ENCODE peak calls at places on chromosomes 13 and 19, in nine cellular contexts. N, X, B, L, K, F, H, J and Z are unnamed samples.
A peak's percentile ranks its signal among the peaks of the same experiment; 100 is the strongest.

GRCh38 chr19:5667751-5668271 is 12.5 kb downstream of the MICOS13 start:
- DNase-seq in N (no peak), X (no peak), B (peak; percentile 67), L (no peak), K (no peak), F (no peak), H (peak; percentile 81), J (no peak), Z (no peak)

GRCh38 chr19:3324405-3324856 is 42.0 kb upstream of the NFIC start:
- DNase-seq in N (no peak), X (peak; percentile 79), B (peak; percentile 91), L (peak; percentile 35), K (peak; percentile 52), F (no peak), H (no peak), J (peak; percentile 78), Z (peak; percentile 40)

GRCh38 chr13:98443329-98443728 is 133.6 kb downstream of the STK24 start:
- DNase-seq in N (no peak), X (no peak), B (no peak), L (no peak), K (no peak), F (no peak), H (no peak), J (no peak), Z (no peak)

GRCh38 chr19:30162718-30163117 is 209.5 kb upstream of the ZNF536 start:
- DNase-seq in N (no peak), X (no peak), B (no peak), L (no peak), K (no peak), F (no peak), H (no peak), J (no peak), Z (no peak)

GRCh38 chr19:38792250-38793111 is 3.5 kb downstream of the LGALS7B start:
- DNase-seq in N (no peak), X (no peak), B (peak; percentile 92), L (no peak), K (no peak), F (no peak), H (peak; percentile 90), J (peak; percentile 64), Z (no peak)

GRCh38 chr13:107025991-107026390 is 458.1 kb upstream of the ARGLU1 start:
- DNase-seq in N (no peak), X (no peak), B (no peak), L (no peak), K (no peak), F (peak; percentile 54), H (no peak), J (no peak), Z (peak; percentile 15)

GRCh38 chr19:9306443-9306842 is 3.2 kb downstream of the ZNF699 start:
- DNase-seq in N (no peak), X (no peak), B (no peak), L (no peak), K (no peak), F (no peak), H (no peak), J (no peak), Z (no peak)

GRCh38 chr13:63190219-63190618 is 1774.6 kb upstream of the PCDH20 start:
- DNase-seq in N (no peak), X (no peak), B (no peak), L (no peak), K (no peak), F (no peak), H (no peak), J (no peak), Z (no peak)

GRCh38 chr19:17220207-17220758 is 5.1 kb downstream of the USE1 start:
- DNase-seq in N (no peak), X (peak; percentile 85), B (no peak), L (no peak), K (no peak), F (no peak), H (no peak), J (peak; percentile 52), Z (no peak)

GRCh38 chr19:33303791-33304759 is 1.7 kb upstream of the CEBPA start:
- DNase-seq in N (no peak), X (no peak), B (peak; percentile 84), L (no peak), K (no peak), F (peak; percentile 20), H (peak; percentile 89), J (peak; percentile 31), Z (peak; percentile 41)

GRCh38 chr19:33302974-33303790 is 848 bp upstream of the CEBPA start:
- DNase-seq in N (no peak), X (no peak), B (peak; percentile 88), L (peak; percentile 43), K (no peak), F (peak; percentile 16), H (peak; percentile 93), J (peak; percentile 59), Z (peak; percentile 53)

GRCh38 chr19:33301011-33301899 is 1.1 kb downstream of the CEBPA start:
- DNase-seq in N (no peak), X (no peak), B (peak; percentile 88), L (no peak), K (no peak), F (no peak), H (peak; percentile 91), J (peak; percentile 27), Z (peak; percentile 27)

GRCh38 chr19:33301900-33302174 is 497 bp downstream of the CEBPA start:
- DNase-seq in N (no peak), X (no peak), B (no peak), L (no peak), K (no peak), F (no peak), H (no peak), J (no peak), Z (no peak)

DNA sequence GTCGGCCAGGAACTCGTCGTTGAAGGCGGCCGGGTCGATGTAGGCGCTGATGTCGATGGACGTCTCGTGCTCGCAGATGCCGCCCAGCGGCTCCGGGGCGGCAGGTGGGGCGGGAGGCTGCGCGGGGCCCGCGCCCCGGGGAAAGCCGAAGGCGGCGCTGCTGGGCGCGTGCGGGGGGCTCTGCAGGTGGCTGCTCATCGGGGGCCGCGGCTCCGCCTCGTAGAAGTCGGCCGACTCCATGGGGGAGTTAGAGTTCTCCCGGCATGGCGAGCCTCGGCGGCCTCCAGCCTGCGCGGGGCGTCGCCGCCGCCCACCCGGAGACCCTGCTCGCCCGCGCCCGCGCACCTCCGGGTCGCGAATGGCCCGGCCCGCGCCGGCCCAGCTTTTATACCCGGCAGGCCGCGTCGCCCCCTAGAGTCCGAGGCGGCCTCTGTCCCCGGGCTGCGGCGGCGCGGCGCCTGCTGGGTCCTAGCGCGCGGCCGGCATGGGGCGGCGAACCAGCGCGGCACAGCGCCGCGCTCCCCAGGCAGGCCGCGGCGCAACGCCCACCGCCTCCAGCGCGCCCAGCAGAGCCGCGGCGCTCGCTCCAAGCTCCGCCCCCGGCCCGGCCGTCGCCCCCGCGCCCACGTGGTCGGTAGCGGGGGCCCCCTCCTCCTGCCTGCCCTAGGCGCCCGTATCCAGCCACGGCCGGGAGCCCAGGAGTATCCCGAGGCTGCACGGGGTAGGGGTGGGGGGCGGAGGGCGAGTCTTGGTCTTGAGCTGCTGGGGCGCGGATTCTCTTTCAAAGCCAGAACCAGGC is at the start of gene CEBPA:
- DNase-seq in N (no peak), X (peak; percentile 85), B (peak; percentile 95), L (peak; percentile 94), K (peak; percentile 78), F (peak; percentile 68), H (peak; percentile 97), J (peak; percentile 88), Z (peak; percentile 87)
- TF ChIP-seq POLR2AphosphoS5 in N (no peak), X (peak; percentile 67), B (peak; percentile 86), L (peak; percentile 95), K (peak; percentile 96), F (peak; percentile 36), H (peak; percentile 68), J (peak; percentile 97), Z (peak; percentile 41)

GRCh38 chr19:36850646-36851442 is at the start of gene ZNF345:
- DNase-seq in N (peak; percentile 95), X (peak; percentile 82), B (peak; percentile 94), L (peak; percentile 85), K (peak; percentile 95), F (peak; percentile 91), H (peak; percentile 86), J (peak; percentile 90), Z (peak; percentile 93)

GRCh38 chr19:36847968-36848367 is 2.7 kb upstream of the ZNF345 start:
- DNase-seq in N (no peak), X (no peak), B (no peak), L (no peak), K (no peak), F (no peak), H (no peak), J (no peak), Z (no peak)

GRCh38 chr19:36851898-36852297 is 1.2 kb downstream of the ZNF345 start:
- DNase-seq in N (no peak), X (no peak), B (no peak), L (no peak), K (no peak), F (no peak), H (no peak), J (no peak), Z (no peak)

DNA sequence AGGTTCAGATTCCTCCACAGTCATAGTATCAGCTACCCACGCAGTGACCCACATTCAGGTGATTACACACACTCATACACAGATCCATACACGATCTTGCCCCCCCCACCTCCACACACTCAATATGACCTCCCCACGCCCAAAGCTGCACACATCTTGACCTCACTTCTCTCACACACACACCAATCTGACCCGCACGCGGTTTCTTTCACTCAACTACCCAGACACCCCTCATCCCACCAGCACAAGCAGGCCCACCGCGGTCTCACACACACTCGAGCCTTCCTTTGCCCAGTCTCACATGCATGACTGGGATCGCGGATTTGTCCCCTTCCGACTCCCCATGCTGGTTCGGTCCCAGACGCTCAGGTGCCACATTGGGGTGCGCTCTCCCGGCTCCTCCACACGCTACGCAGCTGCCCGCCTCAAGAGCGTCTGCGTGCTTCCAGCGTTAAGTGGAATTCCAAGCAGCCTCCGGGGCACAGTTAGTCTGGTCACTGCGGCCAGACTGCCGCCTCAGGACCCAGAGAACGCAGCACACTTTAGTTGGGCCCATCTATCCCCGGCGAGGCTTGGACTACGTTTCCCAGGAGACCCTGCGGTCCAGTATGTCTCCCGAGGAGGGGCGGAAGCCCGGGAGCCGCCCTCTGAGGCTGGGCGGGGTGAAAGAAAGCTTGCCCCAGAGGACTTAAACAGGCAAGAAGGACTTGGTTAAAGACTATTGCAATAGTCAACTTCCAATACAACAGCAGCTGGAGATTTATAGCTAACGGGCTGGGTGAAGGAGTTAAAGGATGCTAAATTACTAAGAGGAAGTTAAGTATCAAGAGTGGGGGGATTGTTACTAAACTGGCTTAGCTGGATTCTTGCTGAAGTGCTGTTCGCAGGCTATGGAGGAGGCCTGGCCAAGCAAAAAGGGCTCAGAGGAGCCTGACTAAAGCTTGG is 703 bp upstream of the ZNF345 start:
- DNase-seq in N (peak; percentile 94), X (peak; percentile 73), B (peak; percentile 98), L (peak; percentile 84), K (peak; percentile 85), F (peak; percentile 85), H (peak; percentile 94), J (peak; percentile 93), Z (peak; percentile 89)
- TF ChIP-seq POLR2AphosphoS5 in N (no peak), X (no peak), B (peak; percentile 87), L (peak; percentile 35), K (no peak), F (peak; percentile 15), H (peak; percentile 18), J (peak; percentile 36), Z (peak; percentile 83)

GRCh38 chr13:73779881-73780280 is 354.3 kb downstream of the KLF12 start:
- DNase-seq in N (no peak), X (no peak), B (no peak), L (no peak), K (no peak), F (no peak), H (no peak), J (no peak), Z (no peak)
- TF ChIP-seq POLR2AphosphoS5 in N (no peak), X (no peak), B (no peak), L (no peak), K (no peak), F (no peak), H (no peak), J (no peak), Z (no peak)

GRCh38 chr19:10683582-10683981 is 17.7 kb upstream of the QTRT1 start:
- DNase-seq in N (no peak), X (no peak), B (no peak), L (no peak), K (no peak), F (no peak), H (no peak), J (no peak), Z (no peak)
- TF ChIP-seq POLR2AphosphoS5 in N (no peak), X (peak; percentile 25), B (peak; percentile 65), L (no peak), K (no peak), F (no peak), H (no peak), J (no peak), Z (no peak)